ENCODE peak calls at places on chromosome 12, in five cellular contexts. C is H4; E is glomerular endothelial cell; S is nephron progenitor cell; P is CD8-positive, alpha-beta memory T cell. K is an unnamed sample.

GRCh38 chr12:61018571-61018970 is 1241.6 kb upstream of the USP15 start:
- DNase-seq in C (no peak), P (no peak), S (no peak), E (no peak), K (no peak)

GRCh38 chr12:107903377-107904061 is 129.0 kb downstream of the ASCL4 start:
- DNase-seq in S (peak; percentile 82), E (no peak), P (no peak), C (no peak), K (peak; percentile 80)

GRCh38 chr12:107598906-107599305 is 86.7 kb upstream of the PWP1 start:
- DNase-seq in C (no peak), S (no peak), E (no peak), P (no peak), K (no peak)

GRCh38 chr12:59700145-59700435 is 104.3 kb downstream of the SLC16A7 start:
- DNase-seq in C (no peak), P (no peak), S (no peak), E (no peak), K (no peak)

GRCh38 chr12:63151898-63152700 is 1.1 kb upstream of the AVPR1A start:
- DNase-seq in C (peak; percentile 39), S (peak; percentile 67), P (no peak), E (peak; percentile 16), K (peak; percentile 34)

GRCh38 chr12:88958961-88959360 is 378.7 kb upstream of the KITLG start:
- DNase-seq in S (no peak), P (no peak), C (no peak), E (no peak), K (no peak)

GRCh38 chr12:6607751-6608591 is 792 bp upstream of the CHD4 start:
- DNase-seq in C (peak; percentile 87), P (peak; percentile 82), E (no peak), S (peak; percentile 49), K (peak; percentile 99)

GRCh38 chr12:27967551-27968054 is 4.9 kb downstream of the PTHLH start:
- DNase-seq in P (no peak), E (no peak), C (peak; percentile 14), S (no peak), K (peak; percentile 60)

GRCh38 chr12:108826115-108826806 is 31.1 kb downstream of the SSH1 start:
- DNase-seq in S (no peak), C (peak; percentile 87), P (no peak), E (no peak), K (no peak)

GRCh38 chr12:103877934-103878510 is 37.0 kb upstream of the NT5DC3 start:
- DNase-seq in C (peak; percentile 71), P (peak; percentile 67), S (peak; percentile 64), E (no peak), K (peak; percentile 71)

GRCh38 chr12:121284551-121285390 is 11.7 kb downstream of the CAMKK2 start:
- DNase-seq in C (no peak), S (no peak), E (no peak), P (no peak), K (no peak)

GRCh38 chr12:67306712-67307111 is 37.6 kb downstream of the CAND1 start:
- DNase-seq in P (no peak), E (no peak), C (no peak), S (no peak), K (no peak)

GRCh38 chr12:8033153-8034044 is 883 bp downstream of the FOXJ2 start:
- DNase-seq in P (peak; percentile 67), C (peak; percentile 34), S (peak; percentile 51), E (no peak), K (peak; percentile 49)

GRCh38 chr12:49556391-49557186 is 11.4 kb downstream of the MCRS1 start:
- DNase-seq in S (no peak), C (no peak), E (no peak), P (no peak), K (no peak)

GRCh38 chr12:67788118-67788517 is 139.6 kb downstream of the DYRK2 start:
- DNase-seq in C (no peak), P (no peak), S (no peak), E (no peak), K (no peak)

GRCh38 chr12:96883571-96883970 is 23.5 kb upstream of the NEDD1 start:
- DNase-seq in P (no peak), C (peak; percentile 71), E (no peak), S (no peak), K (no peak)

GRCh38 chr12:11798856-11799530 is 149.5 kb downstream of the ETV6 start:
- DNase-seq in S (no peak), C (peak; percentile 86), P (no peak), E (peak; percentile 94), K (peak; percentile 81)

GRCh38 chr12:3614806-3615466 is 123.9 kb downstream of the PRMT8 start:
- DNase-seq in C (no peak), E (no peak), P (no peak), S (no peak), K (no peak)

GRCh38 chr12:127613056-127613455 is 653.9 kb upstream of the TMEM132C start:
- DNase-seq in S (no peak), C (no peak), E (no peak), P (no peak), K (no peak)

GRCh38 chr12:93403988-93404803 is 26.5 kb downstream of the NUDT4 start:
- DNase-seq in C (no peak), P (no peak), S (no peak), E (no peak), K (no peak)

GRCh38 chr12:155646-156045 is 58.3 kb downstream of the SLC6A12 start:
- DNase-seq in C (no peak), S (no peak), E (no peak), P (no peak), K (no peak)

GRCh38 chr12:119666900-119667576 is 895 bp upstream of the PRKAB1 start:
- DNase-seq in E (no peak), C (no peak), S (no peak), P (no peak), K (no peak)

GRCh38 chr12:79897617-79898016 is 37.3 kb downstream of the PPP1R12A start:
- DNase-seq in C (peak; percentile 40), E (no peak), P (no peak), S (no peak), K (peak; percentile 46)

GRCh38 chr12:22743700-22744099 is 118.7 kb downstream of the ETNK1 start:
- DNase-seq in P (no peak), S (no peak), E (no peak), C (no peak), K (no peak)

GRCh38 chr12:100234166-100234565 is 32.7 kb downstream of the DEPDC4 start:
- DNase-seq in C (peak; percentile 6), E (no peak), S (peak; percentile 4), P (no peak), K (no peak)

GRCh38 chr12:3931721-3932120 is 58.5 kb upstream of the PARP11 start:
- DNase-seq in C (no peak), S (no peak), E (no peak), P (no peak), K (no peak)

GRCh38 chr12:90102957-90103652 is 394.5 kb upstream of the ATP2B1 start:
- DNase-seq in P (no peak), E (no peak), C (peak; percentile 40), S (peak; percentile 4), K (peak; percentile 61)

K was measured in SW480.